ENCODE peak calls at places on chromosomes 5 and 9, in five cellular contexts. X is effector memory CD4-positive, alpha-beta T cell; T is NCI-H1092 treated with DMSO at 0.1 percent for 48 hours; W is NCI-H1417; D is COR-L47. Q is an unnamed sample.

GRCh38 chr5:40676643-40677333 is 2.9 kb upstream of the PTGER4 start:
- DNase-seq in X (no peak), T (no peak), W (peak), D (no peak), Q (no peak)

GRCh38 chr9:131961496-131961880 is 118.2 kb downstream of the MED27 start:
- DNase-seq in X (no peak), T (no peak), W (no peak), D (no peak), Q (no peak)

GRCh38 chr9:88339322-88339721 is 48.9 kb upstream of the SPIN1 start:
- DNase-seq in X (no peak), T (no peak), W (peak), D (no peak), Q (no peak)

GRCh38 chr9:116190997-116191396 is 37.4 kb downstream of the PAPPA start:
- DNase-seq in X (no peak), T (no peak), W (no peak), D (no peak), Q (no peak)

GRCh38 chr5:60131504-60131903 is 238.0 kb upstream of the PDE4D start:
- DNase-seq in X (no peak), T (no peak), W (no peak), D (no peak), Q (no peak)

GRCh38 chr5:176533894-176534611 is 3.1 kb downstream of the RNF44 start:
- DNase-seq in X (no peak), T (no peak), W (no peak), D (no peak), Q (no peak)

GRCh38 chr5:90528704-90529233 is 615 bp downstream of the LYSMD3 start:
- DNase-seq in X (no peak), T (no peak), W (peak), D (no peak), Q (peak)

GRCh38 chr5:180159756-180160155 is 49.3 kb downstream of the RASGEF1C start:
- DNase-seq in X (no peak), T (no peak), W (no peak), D (no peak), Q (no peak)

GRCh38 chr5:64161420-64161819 is 4.2 kb upstream of the RNF180 start:
- DNase-seq in X (no peak), T (no peak), W (no peak), D (no peak), Q (no peak)

GRCh38 chr5:64742821-64743220 is 25.7 kb downstream of the SREK1IP1 start:
- DNase-seq in X (no peak), T (no peak), W (no peak), D (no peak), Q (no peak)

GRCh38 chr5:141816598-141817399 is 61.4 kb downstream of the PCDH1 start:
- DNase-seq in X (no peak), T (no peak), W (no peak), D (no peak), Q (no peak)

GRCh38 chr5:174311531-174312269 is 266.2 kb downstream of the NSG2 start:
- DNase-seq in X (no peak), T (peak), W (peak), D (peak), Q (peak)

GRCh38 chr9:137750007-137750406 is 127.6 kb upstream of the CACNA1B start:
- DNase-seq in X (no peak), T (no peak), W (no peak), D (no peak), Q (no peak)

GRCh38 chr5:33330416-33330815 is 110.3 kb upstream of the TARS1 start:
- DNase-seq in X (no peak), T (no peak), W (no peak), D (no peak), Q (no peak)

GRCh38 chr5:139417214-139417613 is 13.3 kb upstream of the SPATA24 start:
- DNase-seq in X (no peak), T (no peak), W (no peak), D (no peak), Q (no peak)

GRCh38 chr9:128034821-128035764 is 32.0 kb downstream of the NAIF1 start:
- DNase-seq in X (peak), T (peak), W (peak), D (peak), Q (peak)

GRCh38 chr5:123097871-123098735 is 9.1 kb downstream of the PRDM6 start:
- DNase-seq in X (no peak), T (no peak), W (no peak), D (no peak), Q (no peak)

GRCh38 chr9:74951725-74952151 is 974 bp downstream of the C9orf40 start:
- DNase-seq in X (peak), T (peak), W (peak), D (no peak), Q (peak)

GRCh38 chr9:93357649-93358048 is 93.8 kb upstream of the FAM120A start:
- DNase-seq in X (no peak), T (no peak), W (no peak), D (no peak), Q (no peak)

GRCh38 chr9:137267933-137268355 is 9.6 kb upstream of the TOR4A start:
- DNase-seq in X (no peak), T (no peak), W (no peak), D (no peak), Q (no peak)

GRCh38 chr9:114405294-114406034 is 17.7 kb upstream of the AKNA start:
- DNase-seq in X (peak), T (peak), W (peak), D (peak), Q (peak)

GRCh38 chr5:39432687-39433086 is 7.9 kb upstream of the DAB2 start:
- DNase-seq in X (no peak), T (no peak), W (no peak), D (no peak), Q (no peak)

GRCh38 chr9:92504881-92505280 is 22.6 kb upstream of the ASPN start:
- DNase-seq in X (no peak), T (no peak), W (no peak), D (no peak), Q (no peak)

GRCh38 chr5:147234825-147235635 is at the start of gene STK32A:
- DNase-seq in X (no peak), T (peak), W (peak), D (peak), Q (peak)

GRCh38 chr9:437066-438015 is 222.7 kb downstream of the DOCK8 start:
- DNase-seq in X (no peak), T (no peak), W (no peak), D (no peak), Q (no peak)

GRCh38 chr9:113307401-113307975 is 4.3 kb upstream of the RNF183 start:
- DNase-seq in X (no peak), T (no peak), W (no peak), D (no peak), Q (no peak)

GRCh38 chr5:39209924-39210323 is 9.4 kb downstream of the FYB1 start:
- DNase-seq in X (peak), T (no peak), W (no peak), D (no peak), Q (no peak)

GRCh38 chr9:120438111-120438510 is 141.9 kb downstream of the CDK5RAP2 start:
- DNase-seq in X (no peak), T (no peak), W (no peak), D (no peak), Q (no peak)

GRCh38 chr5:6049662-6050061 is 328.7 kb downstream of the MED10 start:
- DNase-seq in X (no peak), T (no peak), W (no peak), D (no peak), Q (no peak)

GRCh38 chr5:76457685-76458491 is 54.8 kb downstream of the IQGAP2 start:
- DNase-seq in X (no peak), T (no peak), W (no peak), D (no peak), Q (peak)

GRCh38 chr5:2029206-2029605 is 146.5 kb upstream of the IRX4 start:
- DNase-seq in X (no peak), T (no peak), W (no peak), D (no peak), Q (no peak)

GRCh38 chr9:85900504-85901201 is 40.3 kb upstream of the NAA35 start:
- DNase-seq in X (no peak), T (no peak), W (peak), D (no peak), Q (peak)

GRCh38 chr5:172544371-172545120 is 90.2 kb upstream of the SH3PXD2B start:
- DNase-seq in X (no peak), T (peak), W (no peak), D (no peak), Q (no peak)